ENCODE peak calls at places on chromosomes 13 and 19, in five cellular contexts. V is fibroblast of pulmonary artery, E is kidney glomerular epithelial cell, S is ureter, A is NCI-H1105 treated with DMSO at 0.1 percent for 48 hours. Q is an unnamed sample.

GRCh38 chr19:29964171-29964570 is 22.1 kb downstream of the URI1 start:
- DNase-seq in E (no peak), S (no peak), A (no peak), V (peak), Q (no peak)

GRCh38 chr19:46717716-46718143 is 816 bp upstream of the PRKD2 start:
- DNase-seq in V (no peak), S (no peak), E (no peak), A (no peak), Q (no peak)

GRCh38 chr19:3275068-3275582 is 50.7 kb downstream of the CELF5 start:
- DNase-seq in E (no peak), A (peak), S (no peak), V (no peak), Q (peak)

GRCh38 chr19:10230904-10231623 is at the start of gene S1PR2:
- DNase-seq in V (peak), S (peak), A (peak), E (peak), Q (peak)

GRCh38 chr13:25963681-25964080 is 88.1 kb downstream of the SHISA2 start:
- DNase-seq in A (peak), V (peak), S (no peak), E (no peak), Q (no peak)

GRCh38 chr19:11091343-11092153 is 2.3 kb downstream of the LDLR start:
- DNase-seq in A (no peak), S (peak), V (peak), E (peak), Q (no peak)

GRCh38 chr19:36103842-36104552 is 6.9 kb upstream of the OVOL3 start:
- DNase-seq in S (no peak), A (no peak), V (no peak), E (peak), Q (no peak)

GRCh38 chr13:50529154-50529882 is 314.2 kb downstream of the DLEU7 start:
- DNase-seq in V (peak), S (peak), A (peak), E (peak), Q (peak)

GRCh38 chr19:18274776-18275356 is 614 bp upstream of the IQCN start:
- DNase-seq in E (peak), V (peak), S (peak), A (no peak), Q (no peak)